ENCODE peak calls at places on chromosomes 16 and 17, in five cellular contexts. One of them, this sample, is unnamed.

GRCh38 chr17:65660947-65661346 is 99.5 kb upstream of the AXIN2 start:
- DNase-seq in bronchial epithelial cell: peak
- DNase-seq in foreskin fibroblast: peak
- DNase-seq in CD8-positive, alpha-beta T cell: no peak
- DNase-seq in SK-N-SH: no peak
- DNase-seq in this sample: no peak

GRCh38 chr16:54817940-54818574 is 112.6 kb upstream of the IRX5 start:
- DNase-seq in SK-N-SH: no peak
- DNase-seq in CD8-positive, alpha-beta T cell: no peak
- DNase-seq in bronchial epithelial cell: no peak
- DNase-seq in foreskin fibroblast: no peak
- DNase-seq in this sample: no peak

GRCh38 chr17:57666198-57666870 is 78.8 kb downstream of the CCDC182 start:
- DNase-seq in CD8-positive, alpha-beta T cell: no peak
- DNase-seq in bronchial epithelial cell: no peak
- DNase-seq in SK-N-SH: no peak
- DNase-seq in foreskin fibroblast: no peak
- DNase-seq in this sample: no peak

GRCh38 chr16:76518791-76519190 is 241.6 kb downstream of the CNTNAP4 start:
- DNase-seq in foreskin fibroblast: no peak
- DNase-seq in bronchial epithelial cell: no peak
- DNase-seq in CD8-positive, alpha-beta T cell: no peak
- DNase-seq in SK-N-SH: no peak
- DNase-seq in this sample: no peak

GRCh38 chr17:55825213-55825612 is 74.4 kb downstream of the PCTP start:
- DNase-seq in foreskin fibroblast: peak
- DNase-seq in CD8-positive, alpha-beta T cell: no peak
- DNase-seq in SK-N-SH: no peak
- DNase-seq in bronchial epithelial cell: peak
- DNase-seq in this sample: no peak

GRCh38 chr17:39729280-39729851 is 966 bp downstream of the MIEN1 start:
- DNase-seq in CD8-positive, alpha-beta T cell: no peak
- DNase-seq in foreskin fibroblast: peak
- DNase-seq in SK-N-SH: no peak
- DNase-seq in bronchial epithelial cell: no peak
- DNase-seq in this sample: no peak

GRCh38 chr17:72516772-72517399 is 396.1 kb downstream of the SOX9 start:
- DNase-seq in bronchial epithelial cell: peak
- DNase-seq in SK-N-SH: no peak
- DNase-seq in foreskin fibroblast: no peak
- DNase-seq in CD8-positive, alpha-beta T cell: no peak
- DNase-seq in this sample: no peak

GRCh38 chr16:10566613-10567012 is 13.8 kb downstream of the EMP2 start:
- DNase-seq in SK-N-SH: no peak
- DNase-seq in bronchial epithelial cell: no peak
- DNase-seq in foreskin fibroblast: no peak
- DNase-seq in CD8-positive, alpha-beta T cell: no peak
- DNase-seq in this sample: no peak

GRCh38 chr17:69607162-69607834 is 192.8 kb downstream of the MAP2K6 start:
- DNase-seq in bronchial epithelial cell: peak
- DNase-seq in CD8-positive, alpha-beta T cell: no peak
- DNase-seq in SK-N-SH: peak
- DNase-seq in foreskin fibroblast: peak
- DNase-seq in this sample: peak

GRCh38 chr17:44733753-44734152 is 25.0 kb upstream of the ADAM11 start:
- DNase-seq in foreskin fibroblast: no peak
- DNase-seq in SK-N-SH: no peak
- DNase-seq in bronchial epithelial cell: peak
- DNase-seq in CD8-positive, alpha-beta T cell: no peak
- DNase-seq in this sample: peak

GRCh38 chr16:1028056-1028455 is 44.5 kb upstream of the SSTR5 start:
- DNase-seq in bronchial epithelial cell: no peak
- DNase-seq in CD8-positive, alpha-beta T cell: no peak
- DNase-seq in SK-N-SH: no peak
- DNase-seq in foreskin fibroblast: no peak
- DNase-seq in this sample: no peak

GRCh38 chr17:44916059-44916780 is 920 bp upstream of the GFAP start:
- DNase-seq in bronchial epithelial cell: peak
- DNase-seq in foreskin fibroblast: peak
- DNase-seq in SK-N-SH: peak
- DNase-seq in CD8-positive, alpha-beta T cell: no peak
- DNase-seq in this sample: no peak

GRCh38 chr17:39538875-39539274 is 68.8 kb downstream of the NEUROD2 start:
- DNase-seq in foreskin fibroblast: no peak
- DNase-seq in SK-N-SH: no peak
- DNase-seq in bronchial epithelial cell: peak
- DNase-seq in CD8-positive, alpha-beta T cell: no peak
- DNase-seq in this sample: no peak

GRCh38 chr17:67679721-67680120 is 38.0 kb upstream of the NOL11 start:
- DNase-seq in CD8-positive, alpha-beta T cell: no peak
- DNase-seq in foreskin fibroblast: no peak
- DNase-seq in SK-N-SH: no peak
- DNase-seq in bronchial epithelial cell: no peak
- DNase-seq in this sample: no peak
- TF ChIP-seq CTCF in CD8-positive, alpha-beta T cell: no peak
- TF ChIP-seq CTCF in foreskin fibroblast: no peak
- TF ChIP-seq CTCF in SK-N-SH: no peak
- TF ChIP-seq CTCF in bronchial epithelial cell: no peak
- TF ChIP-seq CTCF in this sample: no peak

DNA sequence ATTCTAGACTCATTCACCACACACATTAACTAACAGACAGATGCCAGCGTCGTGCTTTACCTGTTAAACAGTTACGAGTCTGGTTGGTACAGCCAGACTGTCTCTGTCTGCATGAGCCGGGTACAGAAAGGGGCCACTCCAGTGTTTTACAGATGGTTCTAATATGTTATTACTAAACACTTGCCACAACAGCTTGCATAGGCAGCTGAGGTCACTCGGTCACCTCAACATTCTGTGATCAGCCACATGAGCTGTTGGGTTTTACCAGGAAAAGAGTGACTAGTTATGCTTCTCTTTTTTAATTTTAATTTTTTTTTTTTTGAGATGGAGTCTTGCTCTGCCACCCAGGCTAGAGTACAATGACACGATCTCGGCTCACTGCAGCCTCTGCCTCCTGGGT is 25.2 kb downstream of the CD300A start:
- DNase-seq in SK-N-SH: no peak
- DNase-seq in bronchial epithelial cell: no peak
- DNase-seq in CD8-positive, alpha-beta T cell: no peak
- DNase-seq in foreskin fibroblast: no peak
- DNase-seq in this sample: no peak
- TF ChIP-seq CTCF in SK-N-SH: no peak
- TF ChIP-seq CTCF in bronchial epithelial cell: no peak
- TF ChIP-seq CTCF in CD8-positive, alpha-beta T cell: no peak
- TF ChIP-seq CTCF in foreskin fibroblast: no peak
- TF ChIP-seq CTCF in this sample: no peak

DNA sequence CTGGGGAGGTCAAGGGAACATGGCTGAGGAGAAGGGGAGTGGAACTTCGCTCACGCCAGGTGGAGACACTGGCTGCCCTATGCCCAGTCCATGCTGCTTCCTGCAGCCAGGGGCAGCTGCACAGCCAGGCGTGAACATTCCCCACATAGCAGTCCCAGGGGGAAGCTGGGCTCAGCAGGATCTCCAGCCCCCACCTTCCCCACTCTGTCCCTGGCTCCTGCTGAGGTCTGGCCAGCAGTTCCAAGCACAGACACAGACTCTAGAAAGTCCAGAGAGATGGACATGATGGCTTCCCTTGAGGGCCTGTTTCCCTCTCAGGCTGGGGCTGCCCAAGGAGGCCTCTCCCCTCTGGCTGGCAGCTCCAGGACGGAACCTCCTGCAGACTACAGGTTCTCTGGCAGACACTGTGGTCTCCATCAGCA is 9.3 kb downstream of the JUP start:
- DNase-seq in foreskin fibroblast: no peak
- DNase-seq in bronchial epithelial cell: no peak
- DNase-seq in SK-N-SH: peak
- DNase-seq in CD8-positive, alpha-beta T cell: no peak
- DNase-seq in this sample: peak
- TF ChIP-seq CTCF in foreskin fibroblast: no peak
- TF ChIP-seq CTCF in bronchial epithelial cell: no peak
- TF ChIP-seq CTCF in SK-N-SH: no peak
- TF ChIP-seq CTCF in CD8-positive, alpha-beta T cell: no peak
- TF ChIP-seq CTCF in this sample: no peak

GRCh38 chr16:48029768-48030167 is 126.0 kb downstream of the ABCC12 start:
- DNase-seq in foreskin fibroblast: no peak
- DNase-seq in bronchial epithelial cell: no peak
- DNase-seq in SK-N-SH: no peak
- DNase-seq in CD8-positive, alpha-beta T cell: no peak
- DNase-seq in this sample: no peak
- TF ChIP-seq CTCF in foreskin fibroblast: no peak
- TF ChIP-seq CTCF in bronchial epithelial cell: no peak
- TF ChIP-seq CTCF in SK-N-SH: peak
- TF ChIP-seq CTCF in CD8-positive, alpha-beta T cell: no peak
- TF ChIP-seq CTCF in this sample: no peak

GRCh38 chr17:19460695-19461094 is 49.7 kb downstream of the RNF112 start:
- DNase-seq in bronchial epithelial cell: no peak
- DNase-seq in foreskin fibroblast: peak
- DNase-seq in CD8-positive, alpha-beta T cell: no peak
- DNase-seq in SK-N-SH: no peak
- DNase-seq in this sample: no peak
- TF ChIP-seq CTCF in bronchial epithelial cell: no peak
- TF ChIP-seq CTCF in foreskin fibroblast: no peak
- TF ChIP-seq CTCF in CD8-positive, alpha-beta T cell: no peak
- TF ChIP-seq CTCF in SK-N-SH: no peak
- TF ChIP-seq CTCF in this sample: no peak